ENCODE peak calls at places on chromosomes 1 and 21, in nine cellular contexts. L is AG10803, R is mesenteric fat pad, X is NCI-H1930, A is progenitor cell of endocrine pancreas, W is mucosa of gallbladder, Y is transverse colon, Q is occipital lobe, P is fibroblast of pulmonary artery. H is an unnamed sample.
A peak's percentile ranks its signal among the peaks of the same experiment; 100 is the strongest.

GRCh38 chr1:47555307-47555706 is 117.5 kb downstream of the FOXD2 start:
- DNase-seq in L (no peak), R (no peak), X (no peak), A (no peak), W (peak; percentile 46), Y (peak; percentile 66), Q (no peak), P (no peak), H (no peak)

GRCh38 chr1:110068646-110069301 is 1.7 kb downstream of the ALX3 start:
- DNase-seq in L (no peak), R (no peak), X (no peak), A (no peak), W (no peak), Y (no peak), Q (no peak), P (no peak), H (no peak)

GRCh38 chr1:226654508-226655124 is 84.5 kb downstream of the ITPKB start:
- DNase-seq in L (no peak), R (no peak), X (no peak), A (no peak), W (no peak), Y (no peak), Q (no peak), P (no peak), H (no peak)

GRCh38 chr1:51605961-51606723 is 10.8 kb upstream of the OSBPL9 start:
- DNase-seq in L (no peak), R (no peak), X (no peak), A (no peak), W (no peak), Y (no peak), Q (no peak), P (no peak), H (no peak)

GRCh38 chr1:15507278-15507677 is 16.7 kb downstream of the CASP9 start:
- DNase-seq in L (no peak), R (no peak), X (no peak), A (no peak), W (no peak), Y (no peak), Q (no peak), P (no peak), H (no peak)

GRCh38 chr21:30482130-30482529 is 2.0 kb upstream of the KRTAP19-1 start:
- DNase-seq in L (no peak), R (no peak), X (no peak), A (no peak), W (no peak), Y (no peak), Q (no peak), P (no peak), H (no peak)

GRCh38 chr1:66197120-66197519 is 336.8 kb upstream of the SGIP1 start:
- DNase-seq in L (no peak), R (no peak), X (no peak), A (no peak), W (no peak), Y (no peak), Q (no peak), P (no peak), H (no peak)

GRCh38 chr1:53336146-53336545 is 8.3 kb upstream of the LRP8 start:
- DNase-seq in L (no peak), R (peak; percentile 49), X (no peak), A (no peak), W (no peak), Y (no peak), Q (no peak), P (no peak), H (no peak)

GRCh38 chr1:205481629-205482071 is 22.8 kb upstream of the CDK18 start:
- DNase-seq in L (no peak), R (no peak), X (no peak), A (no peak), W (no peak), Y (no peak), Q (no peak), P (no peak), H (no peak)

GRCh38 chr1:63892632-63893395 is 119.0 kb downstream of the ROR1 start:
- DNase-seq in L (peak; percentile 74), R (no peak), X (no peak), A (no peak), W (no peak), Y (peak; percentile 26), Q (no peak), P (peak; percentile 56), H (peak; percentile 58)

GRCh38 chr1:244347942-244348341 is 103.8 kb downstream of the ADSS2 start:
- DNase-seq in L (peak; percentile 45), R (no peak), X (no peak), A (no peak), W (no peak), Y (peak; percentile 59), Q (no peak), P (no peak), H (peak; percentile 64)

GRCh38 chr1:183896466-183897026 is 91.6 kb downstream of the RGL1 start:
- DNase-seq in L (no peak), R (no peak), X (no peak), A (no peak), W (no peak), Y (no peak), Q (no peak), P (peak; percentile 57), H (peak; percentile 71)

GRCh38 chr1:234309598-234310459 is 63.4 kb upstream of the COA6 start:
- DNase-seq in L (peak; percentile 45), R (no peak), X (peak; percentile 3), A (peak; percentile 51), W (peak; percentile 75), Y (peak; percentile 69), Q (peak; percentile 38), P (peak; percentile 61), H (peak; percentile 63)

GRCh38 chr1:61330571-61330970 is 248.2 kb downstream of the NFIA start:
- DNase-seq in L (no peak), R (no peak), X (no peak), A (no peak), W (no peak), Y (no peak), Q (no peak), P (no peak), H (no peak)

GRCh38 chr1:24898152-24898908 is 31.7 kb downstream of the RUNX3 start:
- DNase-seq in L (peak; percentile 23), R (peak; percentile 87), X (no peak), A (peak; percentile 53), W (peak; percentile 54), Y (peak; percentile 77), Q (no peak), P (peak; percentile 47), H (peak; percentile 48)

GRCh38 chr1:93349231-93350135 is 3.8 kb downstream of the DR1 start:
- DNase-seq in L (peak; percentile 14), R (no peak), X (no peak), A (no peak), W (no peak), Y (no peak), Q (no peak), P (no peak), H (peak; percentile 35)

GRCh38 chr1:12772520-12772919 is 1.0 kb upstream of the PRAMEF12 start:
- DNase-seq in L (no peak), R (peak; percentile 33), X (no peak), A (no peak), W (no peak), Y (no peak), Q (no peak), P (no peak), H (no peak)

GRCh38 chr1:182841368-182841988 is 2.3 kb downstream of the DHX9 start:
- DNase-seq in L (peak; percentile 11), R (no peak), X (no peak), A (no peak), W (no peak), Y (no peak), Q (no peak), P (peak; percentile 24), H (peak; percentile 44)

GRCh38 chr1:209417761-209418160 is 165.8 kb upstream of the CAMK1G start:
- DNase-seq in L (no peak), R (no peak), X (no peak), A (no peak), W (no peak), Y (no peak), Q (no peak), P (no peak), H (no peak)

GRCh38 chr1:14112613-14113012 is 412.6 kb downstream of the PRDM2 start:
- DNase-seq in L (no peak), R (no peak), X (no peak), A (no peak), W (peak; percentile 21), Y (no peak), Q (no peak), P (no peak), H (no peak)

GRCh38 chr1:11147371-11147770 is 41.8 kb upstream of the ANGPTL7 start:
- DNase-seq in L (no peak), R (no peak), X (no peak), A (no peak), W (no peak), Y (no peak), Q (no peak), P (peak; percentile 17), H (no peak)

GRCh38 chr1:227924838-227925574 is 22.7 kb downstream of the WNT9A start:
- DNase-seq in L (no peak), R (no peak), X (no peak), A (no peak), W (no peak), Y (no peak), Q (no peak), P (no peak), H (no peak)

GRCh38 chr1:168223261-168223660 is 2.5 kb upstream of the SFT2D2 start:
- DNase-seq in L (no peak), R (no peak), X (no peak), A (no peak), W (no peak), Y (no peak), Q (no peak), P (no peak), H (no peak)